ENCODE peak calls at places on chromosome 14, in ten cellular contexts. B is Panc1, T is stomach, Q is endothelial cell of umbilical vein, Y is transverse colon, E is sigmoid colon, C is breast epithelium, F is SK-N-SH, G is HCT116, H is GM12878. D is an unnamed sample.

GRCh38 chr14:55160989-55161388 is 30.4 kb downstream of the DLGAP5 start:
- DNase-seq in T (no peak), E (no peak), F (peak; percentile 50), Q (peak; percentile 57), H (no peak), G (peak; percentile 6), C (no peak), Y (no peak), B (peak; percentile 2), D (no peak)

GRCh38 chr14:106228541-106229158 is 702.3 kb downstream of the TMEM121 start:
- DNase-seq in E (no peak), T (no peak), C (no peak), F (no peak), B (no peak), Q (no peak), H (no peak), Y (no peak), G (no peak), D (no peak)

GRCh38 chr14:80095623-80096022 is 115.7 kb downstream of the DIO2 start:
- DNase-seq in E (no peak), Q (no peak), H (no peak), Y (no peak), C (no peak), T (no peak), G (no peak), B (no peak), F (no peak), D (no peak)

GRCh38 chr14:77306406-77307098 is 14.1 kb downstream of the POMT2 start:
- DNase-seq in Y (no peak), Q (no peak), H (no peak), B (no peak), E (no peak), C (no peak), G (no peak), T (no peak), F (no peak), D (no peak)

GRCh38 chr14:88380405-88380804 is 5.1 kb upstream of the SPATA7 start:
- DNase-seq in B (no peak), H (no peak), Y (no peak), Q (no peak), E (no peak), F (peak; percentile 22), G (no peak), T (no peak), C (no peak), D (no peak)

GRCh38 chr14:23141706-23142467 is 22.8 kb upstream of the CEBPE start:
- DNase-seq in F (peak; percentile 39), H (no peak), C (peak; percentile 93), G (no peak), Y (peak; percentile 26), B (no peak), T (peak; percentile 79), E (peak; percentile 83), Q (no peak), D (peak; percentile 69)

GRCh38 chr14:91810699-91811098 is 56.6 kb downstream of the TC2N start:
- DNase-seq in H (no peak), Y (no peak), E (no peak), B (no peak), G (no peak), T (no peak), F (no peak), Q (no peak), C (no peak), D (no peak)

GRCh38 chr14:21852775-21853174 is 179.2 kb upstream of the OR4E1 start:
- DNase-seq in F (no peak), Y (no peak), T (no peak), G (no peak), H (no peak), B (no peak), C (no peak), E (no peak), Q (no peak), D (no peak)

GRCh38 chr14:106372870-106373657 is 846.7 kb downstream of the TMEM121 start:
- DNase-seq in Q (no peak), T (peak; percentile 73), B (peak; percentile 17), E (no peak), H (no peak), Y (peak; percentile 72), F (peak; percentile 81), C (no peak), G (peak; percentile 7), D (peak; percentile 12)

GRCh38 chr14:100658514-100658886 is 68.2 kb upstream of the DLK1 start:
- DNase-seq in Q (no peak), G (no peak), C (no peak), E (no peak), H (no peak), B (no peak), F (no peak), T (no peak), Y (no peak), D (no peak)

GRCh38 chr14:106528717-106529116 is 1002.3 kb downstream of the TMEM121 start:
- DNase-seq in T (no peak), F (no peak), G (no peak), Q (no peak), E (no peak), Y (no peak), B (no peak), H (no peak), C (no peak), D (no peak)

GRCh38 chr14:100027771-100028490 is 37.3 kb upstream of the EVL start:
- DNase-seq in F (no peak), T (no peak), Q (no peak), E (no peak), Y (no peak), G (no peak), C (no peak), H (no peak), B (no peak), D (no peak)

GRCh38 chr14:91373591-91374245 is 43.9 kb downstream of the CCDC88C start:
- DNase-seq in E (no peak), B (no peak), T (no peak), C (no peak), F (peak; percentile 55), H (peak; percentile 80), G (no peak), Y (no peak), Q (peak; percentile 63), D (no peak)

GRCh38 chr14:100294213-100294962 is 11.9 kb downstream of the SLC25A29 start:
- DNase-seq in C (no peak), E (no peak), B (no peak), G (no peak), Q (no peak), T (no peak), F (no peak), H (peak; percentile 23), Y (peak; percentile 6), D (no peak)

DNA sequence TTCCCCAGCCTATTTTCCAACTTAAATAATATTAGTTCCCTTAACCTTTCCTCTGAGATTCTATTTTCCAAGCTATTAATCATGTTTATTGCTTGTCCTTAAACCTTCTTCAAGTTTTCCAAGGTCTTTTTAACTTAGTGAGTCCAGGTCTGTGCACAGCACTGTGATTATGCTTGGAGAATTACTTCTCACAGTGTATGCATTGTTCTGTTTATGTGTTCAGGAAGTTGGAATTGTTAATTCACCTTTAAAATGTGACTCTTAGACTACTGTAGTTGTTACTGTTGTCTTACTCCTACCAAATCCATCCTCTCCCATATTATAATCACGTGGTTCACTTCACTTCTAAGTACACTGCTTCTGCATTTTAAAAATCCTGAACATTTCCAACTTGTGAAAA is 1039.2 kb upstream of the FOXG1 start:
- DNase-seq in Y (no peak), T (no peak), E (no peak), F (no peak), C (no peak), H (no peak), B (no peak), Q (peak; percentile 46), G (no peak), D (no peak)
- H3K9me3 ChIP-seq in Y (no peaks in the 10 kb centered on the region), T (no peaks in the 10 kb centered on the region), E (no peaks in the 10 kb centered on the region), F (no peaks in the 10 kb centered on the region), C (no peaks in the 10 kb centered on the region), H (no peaks in the 10 kb centered on the region), B (no peaks in the 10 kb centered on the region), Q (no peaks in the 10 kb centered on the region), G (peaks cover 37% of the 10 kb centered on the region), D (no peaks in the 10 kb centered on the region)

GRCh38 chr14:49971156-49972141 is 78.6 kb downstream of the ARF6 start:
- DNase-seq in F (no peak), T (no peak), Q (peak; percentile 51), Y (peak; percentile 63), G (no peak), C (no peak), E (no peak), B (no peak), H (peak; percentile 89), D (no peak)
- TF ChIP-seq POLR2AphosphoS5 in F (no peak), T (peak; percentile 57), Q (no peak), Y (peak; percentile 52), G (no peak), C (no peak), E (no peak), B (no peak), H (peak; percentile 74), D (no peak)

GRCh38 chr14:105178868-105179140 is 2.3 kb downstream of the NUDT14 start:
- DNase-seq in F (no peak), Y (no peak), E (no peak), C (no peak), H (no peak), T (no peak), G (no peak), Q (no peak), B (no peak), D (no peak)
- H3K9me3 ChIP-seq in F (no peaks in the 10 kb centered on the region), Y (no peaks in the 10 kb centered on the region), E (no peaks in the 10 kb centered on the region), C (no peaks in the 10 kb centered on the region), H (no peaks in the 10 kb centered on the region), T (no peaks in the 10 kb centered on the region), G (no peaks in the 10 kb centered on the region), Q (no peaks in the 10 kb centered on the region), B (no peaks in the 10 kb centered on the region), D (no peaks in the 10 kb centered on the region)

GRCh38 chr14:52949711-52950409 is 990 bp downstream of the FERMT2 start:
- DNase-seq in H (no peak), F (peak; percentile 36), E (no peak), Y (no peak), B (no peak), Q (peak; percentile 58), C (no peak), T (no peak), G (no peak), D (peak; percentile 47)
- TF ChIP-seq POLR2AphosphoS5 in H (no peak), F (no peak), E (peak; percentile 68), Y (peak; percentile 50), B (no peak), Q (no peak), C (no peak), T (no peak), G (no peak), D (no peak)

GRCh38 chr14:66944872-66945271 is 244.4 kb upstream of the GARIN2 start:
- DNase-seq in E (no peak), G (peak; percentile 15), H (no peak), C (no peak), F (no peak), Q (peak; percentile 10), T (no peak), B (no peak), Y (no peak), D (no peak)
- H3K9me3 ChIP-seq in E (peaks cover 46% of the 10 kb centered on the region), G (peaks cover 8% of the 10 kb centered on the region), H (peaks cover 26% of the 10 kb centered on the region), C (peaks cover 32% of the 10 kb centered on the region), F (peaks cover 36% of the 10 kb centered on the region), Q (peaks cover 8% of the 10 kb centered on the region), T (peaks cover 27% of the 10 kb centered on the region), B (peaks cover 38% of the 10 kb centered on the region), Y (peaks cover 60% of the 10 kb centered on the region), D (no peaks in the 10 kb centered on the region)

DNA sequence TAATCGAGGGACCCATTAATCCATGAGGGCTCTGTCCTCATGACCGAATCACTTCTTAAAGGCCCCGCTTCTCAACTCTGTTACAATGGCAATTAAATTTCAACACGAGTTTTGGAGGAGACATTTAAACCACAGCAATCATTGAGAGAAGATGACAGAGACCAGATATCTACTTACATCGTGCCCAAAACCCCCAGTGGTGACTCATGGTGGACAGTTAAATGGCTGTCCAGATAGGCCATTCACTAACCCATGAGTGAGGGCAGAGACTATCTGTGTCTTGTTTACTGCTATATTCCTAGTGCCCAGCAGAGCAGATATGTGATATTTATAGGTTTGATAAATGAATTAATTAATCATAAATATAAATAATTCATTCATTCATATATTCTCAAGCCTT is 20.0 kb upstream of the FLVCR2 start:
- DNase-seq in H (no peak), G (no peak), F (no peak), Q (no peak), T (no peak), C (no peak), B (no peak), E (no peak), Y (no peak), D (no peak)
- TF ChIP-seq POLR2AphosphoS5 in H (no peak), G (no peak), F (no peak), Q (no peak), T (no peak), C (no peak), B (no peak), E (no peak), Y (no peak), D (no peak)